ENCODE peak calls at places on chromosomes 12 and 14, in nine cellular contexts. One of them, this sample, is unnamed.

GRCh38 chr12:88401153-88401552 is 179.1 kb downstream of the KITLG start:
- DNase-seq in KBM-7: no peak
- DNase-seq in amygdala: no peak
- DNase-seq in right atrium auricular region: no peak
- DNase-seq in astrocyte: peak
- DNase-seq in G401: no peak
- DNase-seq in HuH-7.5: no peak
- DNase-seq in GM10248: no peak
- DNase-seq in Kasumi-1: no peak
- DNase-seq in this sample: no peak

GRCh38 chr12:116346751-116347150 is 69.3 kb upstream of the MED13L start:
- DNase-seq in KBM-7: no peak
- DNase-seq in amygdala: no peak
- DNase-seq in right atrium auricular region: no peak
- DNase-seq in astrocyte: peak
- DNase-seq in G401: peak
- DNase-seq in HuH-7.5: no peak
- DNase-seq in GM10248: no peak
- DNase-seq in Kasumi-1: no peak
- DNase-seq in this sample: no peak

GRCh38 chr14:42930058-42930457 is 1323.4 kb downstream of the LRFN5 start:
- DNase-seq in KBM-7: peak
- DNase-seq in amygdala: no peak
- DNase-seq in right atrium auricular region: no peak
- DNase-seq in astrocyte: no peak
- DNase-seq in G401: no peak
- DNase-seq in HuH-7.5: no peak
- DNase-seq in GM10248: no peak
- DNase-seq in Kasumi-1: peak
- DNase-seq in this sample: no peak

GRCh38 chr14:63632932-63633514 is 8.6 kb downstream of the WDR89 start:
- DNase-seq in KBM-7: peak
- DNase-seq in amygdala: no peak
- DNase-seq in right atrium auricular region: no peak
- DNase-seq in astrocyte: no peak
- DNase-seq in G401: no peak
- DNase-seq in HuH-7.5: no peak
- DNase-seq in GM10248: peak
- DNase-seq in Kasumi-1: peak
- DNase-seq in this sample: no peak

GRCh38 chr12:89889051-89889450 is 180.4 kb upstream of the ATP2B1 start:
- DNase-seq in KBM-7: no peak
- DNase-seq in amygdala: no peak
- DNase-seq in right atrium auricular region: no peak
- DNase-seq in astrocyte: peak
- DNase-seq in G401: no peak
- DNase-seq in HuH-7.5: no peak
- DNase-seq in GM10248: no peak
- DNase-seq in Kasumi-1: no peak
- DNase-seq in this sample: no peak

GRCh38 chr12:12185424-12185823 is 81.4 kb downstream of the LRP6 start:
- DNase-seq in KBM-7: no peak
- DNase-seq in amygdala: no peak
- DNase-seq in right atrium auricular region: no peak
- DNase-seq in astrocyte: no peak
- DNase-seq in G401: no peak
- DNase-seq in HuH-7.5: no peak
- DNase-seq in GM10248: no peak
- DNase-seq in Kasumi-1: no peak
- DNase-seq in this sample: no peak

GRCh38 chr12:2832550-2833127 is 2.2 kb downstream of the NRIP2 start:
- DNase-seq in KBM-7: no peak
- DNase-seq in amygdala: no peak
- DNase-seq in right atrium auricular region: no peak
- DNase-seq in astrocyte: no peak
- DNase-seq in G401: peak
- DNase-seq in HuH-7.5: no peak
- DNase-seq in GM10248: no peak
- DNase-seq in Kasumi-1: no peak
- DNase-seq in this sample: no peak

GRCh38 chr12:113088037-113088436 is 31.5 kb downstream of the DTX1 start:
- DNase-seq in KBM-7: no peak
- DNase-seq in amygdala: no peak
- DNase-seq in right atrium auricular region: no peak
- DNase-seq in astrocyte: no peak
- DNase-seq in G401: no peak
- DNase-seq in HuH-7.5: no peak
- DNase-seq in GM10248: no peak
- DNase-seq in Kasumi-1: no peak
- DNase-seq in this sample: no peak

GRCh38 chr12:93376436-93377251 is 1.1 kb upstream of the NUDT4 start:
- DNase-seq in KBM-7: peak
- DNase-seq in amygdala: no peak
- DNase-seq in right atrium auricular region: peak
- DNase-seq in astrocyte: no peak
- DNase-seq in G401: peak
- DNase-seq in HuH-7.5: no peak
- DNase-seq in GM10248: peak
- DNase-seq in Kasumi-1: no peak
- DNase-seq in this sample: peak

GRCh38 chr12:106248177-106248848 is 493 bp upstream of the CKAP4 start:
- DNase-seq in KBM-7: peak
- DNase-seq in amygdala: no peak
- DNase-seq in right atrium auricular region: peak
- DNase-seq in astrocyte: peak
- DNase-seq in G401: peak
- DNase-seq in HuH-7.5: peak
- DNase-seq in GM10248: peak
- DNase-seq in Kasumi-1: no peak
- DNase-seq in this sample: peak

GRCh38 chr14:102878970-102879460 is 43.4 kb upstream of the AMN start:
- DNase-seq in KBM-7: no peak
- DNase-seq in amygdala: no peak
- DNase-seq in right atrium auricular region: no peak
- DNase-seq in astrocyte: no peak
- DNase-seq in G401: no peak
- DNase-seq in HuH-7.5: no peak
- DNase-seq in GM10248: no peak
- DNase-seq in Kasumi-1: no peak
- DNase-seq in this sample: no peak

GRCh38 chr12:51009038-51009437 is 17.1 kb downstream of the SLC11A2 start:
- DNase-seq in KBM-7: no peak
- DNase-seq in amygdala: peak
- DNase-seq in right atrium auricular region: peak
- DNase-seq in astrocyte: no peak
- DNase-seq in G401: peak
- DNase-seq in HuH-7.5: no peak
- DNase-seq in GM10248: peak
- DNase-seq in Kasumi-1: peak
- DNase-seq in this sample: peak

GRCh38 chr12:92123780-92124707 is 21.6 kb downstream of the BTG1 start:
- DNase-seq in KBM-7: no peak
- DNase-seq in amygdala: no peak
- DNase-seq in right atrium auricular region: no peak
- DNase-seq in astrocyte: no peak
- DNase-seq in G401: no peak
- DNase-seq in HuH-7.5: no peak
- DNase-seq in GM10248: no peak
- DNase-seq in Kasumi-1: peak
- DNase-seq in this sample: no peak

GRCh38 chr14:71116206-71117122 is 209.2 kb downstream of the PCNX1 start:
- DNase-seq in KBM-7: no peak
- DNase-seq in amygdala: no peak
- DNase-seq in right atrium auricular region: no peak
- DNase-seq in astrocyte: no peak
- DNase-seq in G401: no peak
- DNase-seq in HuH-7.5: peak
- DNase-seq in GM10248: peak
- DNase-seq in Kasumi-1: no peak
- DNase-seq in this sample: no peak

GRCh38 chr12:71955946-71956345 is 17.3 kb downstream of the TPH2 start:
- DNase-seq in KBM-7: no peak
- DNase-seq in amygdala: no peak
- DNase-seq in right atrium auricular region: no peak
- DNase-seq in astrocyte: peak
- DNase-seq in G401: no peak
- DNase-seq in HuH-7.5: no peak
- DNase-seq in GM10248: no peak
- DNase-seq in Kasumi-1: no peak
- DNase-seq in this sample: no peak